ENCODE peak calls at places on chromosomes 4 and X, in ten cellular contexts. One of them, this sample, is unnamed.

GRCh38 chr4:157803441-157804168 is 369.2 kb downstream of the GASK1B start:
- DNase-seq in HuH-7: no peak
- DNase-seq in T follicular helper cell: no peak
- DNase-seq in GM12864: no peak
- DNase-seq in HCEC 1CT: no peak
- DNase-seq in left lobe of liver: no peak
- DNase-seq in suprapubic skin: no peak
- DNase-seq in M059J: no peak
- DNase-seq in stromal cell of bone marrow: no peak
- DNase-seq in Right ventricle myocardium superior: no peak
- DNase-seq in this sample: no peak

GRCh38 chr4:80875642-80876041 is 154.9 kb upstream of the BMP3 start:
- DNase-seq in HuH-7: no peak
- DNase-seq in T follicular helper cell: no peak
- DNase-seq in GM12864: peak; percentile 61
- DNase-seq in HCEC 1CT: no peak
- DNase-seq in left lobe of liver: no peak
- DNase-seq in suprapubic skin: no peak
- DNase-seq in M059J: no peak
- DNase-seq in stromal cell of bone marrow: no peak
- DNase-seq in Right ventricle myocardium superior: no peak
- DNase-seq in this sample: no peak

GRCh38 chrX:2374086-2374485 is 126.7 kb downstream of the DHRSX start:
- DNase-seq in HuH-7: no peak
- DNase-seq in T follicular helper cell: no peak
- DNase-seq in GM12864: no peak
- DNase-seq in HCEC 1CT: peak; percentile 30
- DNase-seq in left lobe of liver: no peak
- DNase-seq in suprapubic skin: no peak
- DNase-seq in M059J: peak; percentile 31
- DNase-seq in stromal cell of bone marrow: peak; percentile 54
- DNase-seq in Right ventricle myocardium superior: no peak
- DNase-seq in this sample: no peak

GRCh38 chrX:38107028-38107427 is 100.7 kb downstream of the SYTL5 start:
- DNase-seq in HuH-7: no peak
- DNase-seq in T follicular helper cell: no peak
- DNase-seq in GM12864: no peak
- DNase-seq in HCEC 1CT: no peak
- DNase-seq in left lobe of liver: peak; percentile 40
- DNase-seq in suprapubic skin: no peak
- DNase-seq in M059J: no peak
- DNase-seq in stromal cell of bone marrow: no peak
- DNase-seq in Right ventricle myocardium superior: no peak
- DNase-seq in this sample: no peak

GRCh38 chrX:51891821-51892551 is 1.4 kb upstream of the MAGED1 start:
- DNase-seq in HuH-7: no peak
- DNase-seq in T follicular helper cell: no peak
- DNase-seq in GM12864: no peak
- DNase-seq in HCEC 1CT: peak; percentile 51
- DNase-seq in left lobe of liver: no peak
- DNase-seq in suprapubic skin: no peak
- DNase-seq in M059J: peak; percentile 72
- DNase-seq in stromal cell of bone marrow: peak; percentile 86
- DNase-seq in Right ventricle myocardium superior: peak; percentile 46
- DNase-seq in this sample: peak; percentile 74

GRCh38 chrX:72255445-72255844 is 16.6 kb upstream of the ERCC6L start:
- DNase-seq in HuH-7: no peak
- DNase-seq in T follicular helper cell: no peak
- DNase-seq in GM12864: no peak
- DNase-seq in HCEC 1CT: no peak
- DNase-seq in left lobe of liver: no peak
- DNase-seq in suprapubic skin: no peak
- DNase-seq in M059J: peak; percentile 62
- DNase-seq in stromal cell of bone marrow: no peak
- DNase-seq in Right ventricle myocardium superior: no peak
- DNase-seq in this sample: no peak

GRCh38 chrX:100615015-100615414 is 21.6 kb downstream of the TSPAN6 start:
- DNase-seq in HuH-7: peak; percentile 42
- DNase-seq in T follicular helper cell: no peak
- DNase-seq in GM12864: no peak
- DNase-seq in HCEC 1CT: peak; percentile 56
- DNase-seq in left lobe of liver: peak; percentile 46
- DNase-seq in suprapubic skin: no peak
- DNase-seq in M059J: peak; percentile 72
- DNase-seq in stromal cell of bone marrow: peak; percentile 34
- DNase-seq in Right ventricle myocardium superior: no peak
- DNase-seq in this sample: no peak

GRCh38 chr4:89277412-89277811 is 30.2 kb downstream of the GPRIN3 start:
- DNase-seq in HuH-7: no peak
- DNase-seq in T follicular helper cell: no peak
- DNase-seq in GM12864: no peak
- DNase-seq in HCEC 1CT: peak; percentile 26
- DNase-seq in left lobe of liver: no peak
- DNase-seq in suprapubic skin: no peak
- DNase-seq in M059J: peak; percentile 47
- DNase-seq in stromal cell of bone marrow: no peak
- DNase-seq in Right ventricle myocardium superior: no peak
- DNase-seq in this sample: no peak

GRCh38 chr4:174460684-174461083 is 61.6 kb downstream of the HPGD start:
- DNase-seq in HuH-7: no peak
- DNase-seq in T follicular helper cell: no peak
- DNase-seq in GM12864: no peak
- DNase-seq in HCEC 1CT: no peak
- DNase-seq in left lobe of liver: no peak
- DNase-seq in suprapubic skin: no peak
- DNase-seq in M059J: no peak
- DNase-seq in stromal cell of bone marrow: no peak
- DNase-seq in Right ventricle myocardium superior: no peak
- DNase-seq in this sample: no peak

GRCh38 chrX:131564553-131565229 is 20.8 kb downstream of the OR13H1 start:
- DNase-seq in HuH-7: no peak
- DNase-seq in T follicular helper cell: no peak
- DNase-seq in GM12864: no peak
- DNase-seq in HCEC 1CT: no peak
- DNase-seq in left lobe of liver: no peak
- DNase-seq in suprapubic skin: no peak
- DNase-seq in M059J: peak; percentile 78
- DNase-seq in stromal cell of bone marrow: no peak
- DNase-seq in Right ventricle myocardium superior: no peak
- DNase-seq in this sample: no peak

GRCh38 chr4:55865228-55865806 is 11.9 kb downstream of the EXOC1 start:
- DNase-seq in HuH-7: no peak
- DNase-seq in T follicular helper cell: no peak
- DNase-seq in GM12864: no peak
- DNase-seq in HCEC 1CT: peak; percentile 67
- DNase-seq in left lobe of liver: no peak
- DNase-seq in suprapubic skin: no peak
- DNase-seq in M059J: peak; percentile 49
- DNase-seq in stromal cell of bone marrow: peak; percentile 22
- DNase-seq in Right ventricle myocardium superior: no peak
- DNase-seq in this sample: peak; percentile 24

GRCh38 chr4:130395871-130396270 is 1299.9 kb downstream of the C4orf33 start:
- DNase-seq in HuH-7: no peak
- DNase-seq in T follicular helper cell: no peak
- DNase-seq in GM12864: no peak
- DNase-seq in HCEC 1CT: peak; percentile 88
- DNase-seq in left lobe of liver: no peak
- DNase-seq in suprapubic skin: no peak
- DNase-seq in M059J: peak; percentile 1
- DNase-seq in stromal cell of bone marrow: peak; percentile 59
- DNase-seq in Right ventricle myocardium superior: no peak
- DNase-seq in this sample: peak; percentile 62

GRCh38 chr4:1981251-1982055 is 27.3 kb downstream of the NELFA start:
- DNase-seq in HuH-7: no peak
- DNase-seq in T follicular helper cell: no peak
- DNase-seq in GM12864: no peak
- DNase-seq in HCEC 1CT: no peak
- DNase-seq in left lobe of liver: no peak
- DNase-seq in suprapubic skin: peak; percentile 65
- DNase-seq in M059J: peak; percentile 29
- DNase-seq in stromal cell of bone marrow: no peak
- DNase-seq in Right ventricle myocardium superior: no peak
- DNase-seq in this sample: no peak

GRCh38 chrX:47420264-47420663 is 49.9 kb downstream of the ZNF157 start:
- DNase-seq in HuH-7: no peak
- DNase-seq in T follicular helper cell: no peak
- DNase-seq in GM12864: no peak
- DNase-seq in HCEC 1CT: no peak
- DNase-seq in left lobe of liver: no peak
- DNase-seq in suprapubic skin: no peak
- DNase-seq in M059J: peak; percentile 29
- DNase-seq in stromal cell of bone marrow: no peak
- DNase-seq in Right ventricle myocardium superior: no peak
- DNase-seq in this sample: no peak

GRCh38 chrX:17425151-17425550 is 50.2 kb downstream of the NHS start:
- DNase-seq in HuH-7: no peak
- DNase-seq in T follicular helper cell: no peak
- DNase-seq in GM12864: no peak
- DNase-seq in HCEC 1CT: peak; percentile 60
- DNase-seq in left lobe of liver: no peak
- DNase-seq in suprapubic skin: no peak
- DNase-seq in M059J: no peak
- DNase-seq in stromal cell of bone marrow: no peak
- DNase-seq in Right ventricle myocardium superior: no peak
- DNase-seq in this sample: no peak

GRCh38 chrX:35244796-35245508 is 302.4 kb downstream of the FAM47B start:
- DNase-seq in HuH-7: no peak
- DNase-seq in T follicular helper cell: no peak
- DNase-seq in GM12864: no peak
- DNase-seq in HCEC 1CT: no peak
- DNase-seq in left lobe of liver: no peak
- DNase-seq in suprapubic skin: no peak
- DNase-seq in M059J: no peak
- DNase-seq in stromal cell of bone marrow: no peak
- DNase-seq in Right ventricle myocardium superior: no peak
- DNase-seq in this sample: no peak

This sample was measured in skeletal muscle cell.